ENCODE peak calls at places on chromosomes 4 and X, in six cellular contexts. S is Caco-2, P is AG04450, H is testis, C is cardiac muscle cell, I is tibial nerve. M is an unnamed sample. For H3K9me3, the result is how much of the 10 kb centered on the place peaks cover.

GRCh38 chr4:69321153-69321729 is 41.0 kb downstream of the UGT2B28 start:
- DNase-seq in S (no peak), P (no peak), H (no peak), C (no peak), I (no peak), M (no peak)

GRCh38 chr4:37837446-37837845 is 11.0 kb downstream of the PGM2 start:
- DNase-seq in S (no peak), P (no peak), H (no peak), C (no peak), I (no peak), M (no peak)

GRCh38 chrX:121102101-121102500 is 54.7 kb downstream of the GLUD2 start:
- DNase-seq in S (no peak), P (no peak), H (no peak), C (no peak), I (no peak), M (no peak)

GRCh38 chr4:148926861-148927260 is 484.6 kb upstream of the NR3C2 start:
- DNase-seq in S (no peak), P (peak), H (no peak), C (no peak), I (no peak), M (no peak)

GRCh38 chr4:96097040-96097607 is 257.2 kb downstream of the PDHA2 start:
- DNase-seq in S (no peak), P (no peak), H (no peak), C (no peak), I (no peak), M (no peak)

GRCh38 chr4:15936495-15936894 is 2.0 kb downstream of the FGFBP1 start:
- DNase-seq in S (no peak), P (no peak), H (no peak), C (no peak), I (no peak), M (no peak)

GRCh38 chr4:104352211-104352610 is 142.5 kb downstream of the CXXC4 start:
- DNase-seq in S (no peak), P (no peak), H (no peak), C (no peak), I (no peak), M (no peak)

GRCh38 chr4:112167790-112168189 is 22.5 kb downstream of the FAM241A start:
- DNase-seq in S (no peak), P (no peak), H (no peak), C (no peak), I (no peak), M (no peak)

GRCh38 chr4:95050980-95051688 is 293.4 kb downstream of the BMPR1B start:
- DNase-seq in S (no peak), P (no peak), H (peak), C (peak), I (no peak), M (no peak)

GRCh38 chr4:185011408-185011807 is 6.9 kb upstream of the HELT start:
- DNase-seq in S (peak), P (no peak), H (no peak), C (peak), I (no peak), M (no peak)

GRCh38 chr4:156954598-156954997 is 17.0 kb downstream of the PDGFC start:
- DNase-seq in S (no peak), P (no peak), H (no peak), C (no peak), I (no peak), M (no peak)

GRCh38 chr4:77817304-77818076 is 1.7 kb downstream of the CNOT6L start:
- DNase-seq in S (no peak), P (no peak), H (no peak), C (no peak), I (no peak), M (no peak)
- H3K9me3 ChIP-seq in S (under half), P (under half), H (under half), C (under half), I (under half), M (under half)

DNA sequence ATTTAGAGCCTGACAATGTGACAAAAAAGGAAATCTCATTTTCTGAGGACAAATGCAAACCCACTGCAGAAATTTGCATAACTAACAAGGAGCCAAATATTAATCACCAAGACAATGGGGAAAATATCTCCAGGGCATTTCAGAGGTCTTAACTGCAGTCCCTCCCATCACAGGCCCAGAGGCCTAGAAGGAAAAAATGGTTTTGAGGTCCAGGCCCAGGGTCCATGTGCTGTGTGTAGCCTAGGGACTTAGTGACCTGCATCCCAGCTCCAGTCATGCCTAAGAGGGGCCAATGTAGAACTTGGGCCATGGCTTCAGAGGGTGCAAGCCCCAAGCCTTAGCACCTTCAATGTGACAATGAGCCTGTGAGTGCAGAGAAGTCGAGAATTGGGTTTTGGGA is 44.2 kb downstream of the P2RY10 start:
- DNase-seq in S (no peak), P (no peak), H (no peak), C (no peak), I (no peak), M (no peak)
- H3K9me3 ChIP-seq in S (under half), P (under half), H (under half), C (under half), I (under half), M (under half)

GRCh38 chr4:62256469-62256868 is 1056.3 kb downstream of the ADGRL3 start:
- DNase-seq in S (no peak), P (no peak), H (no peak), C (no peak), I (no peak), M (no peak)
- H3K9me3 ChIP-seq in S (under half), P (under half), H (under half), C (under half), I (under half), M (under half)

DNA sequence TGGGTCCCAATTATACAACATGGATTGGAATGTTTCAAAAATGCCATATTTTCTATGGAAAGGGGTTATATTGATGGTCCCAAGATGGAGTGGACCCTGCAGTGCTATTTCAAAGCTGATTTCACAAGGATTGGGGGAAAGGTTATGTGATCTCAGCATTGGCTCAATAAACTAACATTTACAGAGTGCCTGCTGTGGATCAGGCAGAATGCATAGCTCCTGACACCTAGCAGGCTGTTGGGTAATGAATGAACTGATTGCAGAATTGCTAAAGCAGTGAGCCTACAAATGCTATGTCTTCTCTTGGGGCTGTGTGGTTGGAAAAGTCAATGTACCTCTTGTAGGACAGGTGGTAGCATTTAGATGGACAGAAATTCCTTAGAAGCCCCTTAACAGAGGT is 16.9 kb downstream of the CWH43 start:
- DNase-seq in S (no peak), P (no peak), H (no peak), C (no peak), I (no peak), M (no peak)
- H3K9me3 ChIP-seq in S (under half), P (under half), H (under half), C (under half), I (under half), M (under half)

GRCh38 chrX:57266275-57266674 is 20.2 kb upstream of the FAAH2 start:
- DNase-seq in S (no peak), P (no peak), H (no peak), C (no peak), I (no peak), M (no peak)
- H3K9me3 ChIP-seq in S (under half), P (under half), H (under half), C (under half), I (under half), M (under half)

GRCh38 chrX:47878198-47878597 is 41.5 kb downstream of the ZNF81 start:
- DNase-seq in S (no peak), P (no peak), H (no peak), C (no peak), I (no peak), M (no peak)
- H3K9me3 ChIP-seq in S (under half), P (under half), H (under half), C (under half), I (under half), M (under half)